ENCODE peak calls at places on chromosomes 4 and X, in seven cellular contexts. One of them, this sample, is unnamed.

GRCh38 chrX:9373789-9374188 is 91.1 kb upstream of the TBL1X start:
- DNase-seq in left lung: no peak
- DNase-seq in RWPE2: no peak
- DNase-seq in MM.1S: no peak
- DNase-seq in lower lobe of right lung: no peak
- DNase-seq in heart right ventricle: no peak
- DNase-seq in colonic mucosa: peak
- DNase-seq in this sample: no peak

GRCh38 chrX:51608766-51609165 is 9.9 kb downstream of the CENPVL3 start:
- DNase-seq in colonic mucosa: no peak
- DNase-seq in MM.1S: no peak
- DNase-seq in lower lobe of right lung: no peak
- DNase-seq in RWPE2: no peak
- DNase-seq in heart right ventricle: no peak
- DNase-seq in left lung: no peak
- DNase-seq in this sample: no peak

GRCh38 chrX:97524997-97525396 is 641.3 kb downstream of the RPA4 start:
- DNase-seq in heart right ventricle: no peak
- DNase-seq in MM.1S: no peak
- DNase-seq in left lung: no peak
- DNase-seq in colonic mucosa: no peak
- DNase-seq in lower lobe of right lung: no peak
- DNase-seq in RWPE2: no peak
- DNase-seq in this sample: no peak

GRCh38 chrX:49199315-49199595 is 738 bp downstream of the SYP start:
- DNase-seq in RWPE2: no peak
- DNase-seq in colonic mucosa: no peak
- DNase-seq in MM.1S: no peak
- DNase-seq in heart right ventricle: no peak
- DNase-seq in left lung: no peak
- DNase-seq in lower lobe of right lung: no peak
- DNase-seq in this sample: no peak

GRCh38 chr4:8682725-8683124 is 90.2 kb downstream of the CPZ start:
- DNase-seq in left lung: no peak
- DNase-seq in MM.1S: no peak
- DNase-seq in heart right ventricle: no peak
- DNase-seq in colonic mucosa: no peak
- DNase-seq in lower lobe of right lung: no peak
- DNase-seq in RWPE2: peak
- DNase-seq in this sample: no peak

GRCh38 chr4:55124337-55125076 is 888 bp downstream of the KDR start:
- DNase-seq in heart right ventricle: no peak
- DNase-seq in colonic mucosa: no peak
- DNase-seq in lower lobe of right lung: no peak
- DNase-seq in left lung: peak
- DNase-seq in RWPE2: no peak
- DNase-seq in MM.1S: no peak
- DNase-seq in this sample: no peak

GRCh38 chr4:152104846-152105462 is 344.1 kb upstream of the GATB start:
- DNase-seq in left lung: no peak
- DNase-seq in colonic mucosa: no peak
- DNase-seq in MM.1S: no peak
- DNase-seq in RWPE2: no peak
- DNase-seq in heart right ventricle: no peak
- DNase-seq in lower lobe of right lung: no peak
- DNase-seq in this sample: peak

GRCh38 chr4:165439344-165439743 is 60.5 kb downstream of the CPE start:
- DNase-seq in heart right ventricle: no peak
- DNase-seq in MM.1S: no peak
- DNase-seq in left lung: no peak
- DNase-seq in colonic mucosa: no peak
- DNase-seq in RWPE2: no peak
- DNase-seq in lower lobe of right lung: no peak
- DNase-seq in this sample: no peak

GRCh38 chr4:1521821-1522361 is 115.6 kb upstream of the NKX1-1 start:
- DNase-seq in RWPE2: peak
- DNase-seq in colonic mucosa: no peak
- DNase-seq in lower lobe of right lung: peak
- DNase-seq in heart right ventricle: no peak
- DNase-seq in left lung: peak
- DNase-seq in MM.1S: no peak
- DNase-seq in this sample: no peak

GRCh38 chrX:106606583-106606982 is 5.2 kb upstream of the RADX start:
- DNase-seq in heart right ventricle: no peak
- DNase-seq in RWPE2: no peak
- DNase-seq in lower lobe of right lung: no peak
- DNase-seq in colonic mucosa: no peak
- DNase-seq in MM.1S: no peak
- DNase-seq in left lung: no peak
- DNase-seq in this sample: no peak

GRCh38 chr4:73407227-73407673 is 3.2 kb downstream of the ALB start:
- DNase-seq in MM.1S: no peak
- DNase-seq in colonic mucosa: no peak
- DNase-seq in left lung: no peak
- DNase-seq in heart right ventricle: no peak
- DNase-seq in RWPE2: no peak
- DNase-seq in lower lobe of right lung: no peak
- DNase-seq in this sample: no peak

GRCh38 chrX:24026403-24026801 is 584 bp downstream of the KLHL15 start:
- DNase-seq in RWPE2: no peak
- DNase-seq in lower lobe of right lung: no peak
- DNase-seq in MM.1S: no peak
- DNase-seq in left lung: no peak
- DNase-seq in heart right ventricle: no peak
- DNase-seq in colonic mucosa: no peak
- DNase-seq in this sample: no peak

GRCh38 chr4:102815981-102816380 is 11.4 kb downstream of the UBE2D3 start:
- DNase-seq in heart right ventricle: no peak
- DNase-seq in MM.1S: no peak
- DNase-seq in colonic mucosa: no peak
- DNase-seq in lower lobe of right lung: no peak
- DNase-seq in RWPE2: no peak
- DNase-seq in left lung: no peak
- DNase-seq in this sample: no peak
- H3K27ac ChIP-seq in heart right ventricle: no peak
- H3K27ac ChIP-seq in MM.1S: no peak
- H3K27ac ChIP-seq in colonic mucosa: no peak
- H3K27ac ChIP-seq in lower lobe of right lung: no peak
- H3K27ac ChIP-seq in RWPE2: peak
- H3K27ac ChIP-seq in left lung: peak
- H3K27ac ChIP-seq in this sample: no peak

DNA sequence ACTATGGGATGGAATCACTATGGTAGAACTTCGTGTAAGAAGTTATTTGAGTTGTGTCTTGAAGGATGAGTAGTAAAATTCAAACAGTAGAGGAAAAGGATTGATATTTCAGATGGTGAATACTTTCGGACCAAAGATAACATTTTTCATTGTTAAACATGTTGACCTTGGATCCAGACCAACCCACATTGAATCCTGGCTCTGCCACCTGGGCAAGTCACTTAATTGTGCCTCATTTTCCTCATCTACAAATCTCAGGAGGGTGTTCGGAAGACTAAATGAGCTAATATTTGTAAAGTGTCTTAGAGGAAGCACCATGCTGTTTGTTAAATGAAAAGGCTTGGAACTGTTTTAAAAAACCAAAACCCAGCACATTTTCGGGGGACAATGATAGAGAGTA is 1.4 kb upstream of the AIFM1 start:
- DNase-seq in RWPE2: no peak
- DNase-seq in left lung: no peak
- DNase-seq in lower lobe of right lung: no peak
- DNase-seq in heart right ventricle: no peak
- DNase-seq in colonic mucosa: no peak
- DNase-seq in MM.1S: no peak
- DNase-seq in this sample: no peak
- H3K4me3 ChIP-seq in RWPE2: peak
- H3K4me3 ChIP-seq in left lung: peak
- H3K4me3 ChIP-seq in lower lobe of right lung: no peak
- H3K4me3 ChIP-seq in heart right ventricle: peak
- H3K4me3 ChIP-seq in colonic mucosa: no peak
- H3K4me3 ChIP-seq in MM.1S: peak
- H3K4me3 ChIP-seq in this sample: peak

GRCh38 chr4:111449657-111450056 is 695.6 kb upstream of the FAM241A start:
- DNase-seq in RWPE2: no peak
- DNase-seq in MM.1S: no peak
- DNase-seq in lower lobe of right lung: no peak
- DNase-seq in left lung: no peak
- DNase-seq in colonic mucosa: peak
- DNase-seq in heart right ventricle: no peak
- DNase-seq in this sample: no peak

GRCh38 chr4:111454961-111455360 is 690.3 kb upstream of the FAM241A start:
- DNase-seq in left lung: peak
- DNase-seq in heart right ventricle: no peak
- DNase-seq in lower lobe of right lung: no peak
- DNase-seq in MM.1S: no peak
- DNase-seq in colonic mucosa: no peak
- DNase-seq in RWPE2: no peak
- DNase-seq in this sample: no peak

GRCh38 chr4:111453216-111453615 is 692.0 kb upstream of the FAM241A start:
- DNase-seq in colonic mucosa: no peak
- DNase-seq in left lung: no peak
- DNase-seq in heart right ventricle: no peak
- DNase-seq in lower lobe of right lung: no peak
- DNase-seq in MM.1S: no peak
- DNase-seq in RWPE2: no peak
- DNase-seq in this sample: no peak

DNA sequence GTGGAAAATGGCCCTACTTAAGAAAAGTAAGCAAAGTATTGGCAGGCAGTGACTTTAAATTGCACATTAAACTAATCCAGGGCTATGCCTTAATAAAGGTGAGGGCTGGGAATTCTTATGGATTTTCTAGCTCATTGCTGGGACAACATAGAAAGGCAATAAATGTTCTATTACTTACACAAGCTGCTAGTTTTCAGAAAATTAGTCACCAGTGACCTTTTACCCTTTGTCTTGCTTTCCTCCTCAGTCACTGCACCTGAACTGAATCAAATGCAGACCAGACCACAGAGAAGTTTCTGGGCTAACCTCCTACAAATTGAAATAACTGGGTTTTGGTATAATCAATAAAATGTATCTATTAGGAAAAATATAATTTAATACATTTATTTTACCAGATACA is 694.4 kb upstream of the FAM241A start:
- DNase-seq in left lung: no peak
- DNase-seq in heart right ventricle: no peak
- DNase-seq in MM.1S: no peak
- DNase-seq in lower lobe of right lung: no peak
- DNase-seq in RWPE2: no peak
- DNase-seq in colonic mucosa: no peak
- DNase-seq in this sample: no peak
- TF ChIP-seq CTCF in left lung: no peak
- TF ChIP-seq CTCF in heart right ventricle: no peak
- TF ChIP-seq CTCF in MM.1S: no peak
- TF ChIP-seq CTCF in lower lobe of right lung: no peak
- TF ChIP-seq CTCF in RWPE2: no peak
- TF ChIP-seq CTCF in colonic mucosa: no peak
- TF ChIP-seq CTCF in this sample: no peak

GRCh38 chr4:184746532-184746870 is 12.6 kb upstream of the CENPU start:
- DNase-seq in heart right ventricle: peak
- DNase-seq in colonic mucosa: peak
- DNase-seq in MM.1S: no peak
- DNase-seq in RWPE2: no peak
- DNase-seq in left lung: no peak
- DNase-seq in lower lobe of right lung: no peak
- DNase-seq in this sample: no peak
- H3K27ac ChIP-seq in heart right ventricle: peak
- H3K27ac ChIP-seq in colonic mucosa: peak
- H3K27ac ChIP-seq in MM.1S: peak
- H3K27ac ChIP-seq in RWPE2: peak
- H3K27ac ChIP-seq in left lung: peak
- H3K27ac ChIP-seq in lower lobe of right lung: peak
- H3K27ac ChIP-seq in this sample: no peak

GRCh38 chr4:149296503-149296902 is 519.1 kb downstream of the IQCM start:
- DNase-seq in left lung: no peak
- DNase-seq in heart right ventricle: no peak
- DNase-seq in lower lobe of right lung: no peak
- DNase-seq in RWPE2: no peak
- DNase-seq in colonic mucosa: no peak
- DNase-seq in MM.1S: no peak
- DNase-seq in this sample: no peak
- H3K4me3 ChIP-seq in left lung: no peak
- H3K4me3 ChIP-seq in heart right ventricle: no peak
- H3K4me3 ChIP-seq in lower lobe of right lung: no peak
- H3K4me3 ChIP-seq in RWPE2: no peak
- H3K4me3 ChIP-seq in colonic mucosa: no peak
- H3K4me3 ChIP-seq in MM.1S: no peak
- H3K4me3 ChIP-seq in this sample: no peak

GRCh38 chr4:66691101-66691500 is 854.2 kb downstream of the CENPC start:
- DNase-seq in colonic mucosa: no peak
- DNase-seq in left lung: no peak
- DNase-seq in lower lobe of right lung: no peak
- DNase-seq in heart right ventricle: no peak
- DNase-seq in RWPE2: no peak
- DNase-seq in MM.1S: no peak
- DNase-seq in this sample: no peak
- TF ChIP-seq CTCF in colonic mucosa: no peak
- TF ChIP-seq CTCF in left lung: no peak
- TF ChIP-seq CTCF in lower lobe of right lung: no peak
- TF ChIP-seq CTCF in heart right ventricle: no peak
- TF ChIP-seq CTCF in RWPE2: no peak
- TF ChIP-seq CTCF in MM.1S: no peak
- TF ChIP-seq CTCF in this sample: no peak

GRCh38 chr4:88865466-88865865 is 167.8 kb upstream of the NAP1L5 start:
- DNase-seq in MM.1S: no peak
- DNase-seq in RWPE2: no peak
- DNase-seq in left lung: no peak
- DNase-seq in lower lobe of right lung: no peak
- DNase-seq in heart right ventricle: no peak
- DNase-seq in colonic mucosa: no peak
- DNase-seq in this sample: no peak
- H3K27ac ChIP-seq in MM.1S: no peak
- H3K27ac ChIP-seq in RWPE2: peak
- H3K27ac ChIP-seq in left lung: no peak
- H3K27ac ChIP-seq in lower lobe of right lung: no peak
- H3K27ac ChIP-seq in heart right ventricle: no peak
- H3K27ac ChIP-seq in colonic mucosa: no peak
- H3K27ac ChIP-seq in this sample: no peak

DNA sequence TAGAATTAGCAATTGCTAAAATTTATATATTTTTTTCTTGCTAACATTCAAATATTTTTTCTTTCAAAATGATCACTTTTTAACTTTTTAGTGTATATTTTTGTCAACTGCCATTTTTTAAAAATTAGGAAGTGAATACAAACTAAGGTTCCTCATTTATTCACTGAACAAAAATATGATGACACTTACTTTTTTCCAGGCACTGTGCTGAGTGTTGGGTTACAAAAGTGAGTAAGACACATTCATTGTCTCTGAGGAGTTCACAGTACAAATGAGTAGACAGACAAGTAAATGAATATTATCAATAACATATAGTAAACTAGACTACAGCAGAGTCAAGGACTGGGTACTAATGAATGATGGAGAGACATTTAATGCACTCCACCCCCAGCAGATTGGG is 543.5 kb downstream of the PDHA2 start:
- DNase-seq in lower lobe of right lung: no peak
- DNase-seq in MM.1S: no peak
- DNase-seq in colonic mucosa: no peak
- DNase-seq in heart right ventricle: no peak
- DNase-seq in left lung: no peak
- DNase-seq in RWPE2: no peak
- DNase-seq in this sample: no peak
- H3K4me3 ChIP-seq in lower lobe of right lung: no peak
- H3K4me3 ChIP-seq in MM.1S: no peak
- H3K4me3 ChIP-seq in colonic mucosa: no peak
- H3K4me3 ChIP-seq in heart right ventricle: no peak
- H3K4me3 ChIP-seq in left lung: no peak
- H3K4me3 ChIP-seq in RWPE2: no peak
- H3K4me3 ChIP-seq in this sample: no peak